ENCODE peak calls at places on chromosome 15, in four cellular contexts. A is MV-4-11, O is MCF 10A, Y is GM04504. U is an unnamed sample.

GRCh38 chr15:41462396-41462795 is 31.3 kb upstream of the ITPKA start:
- DNase-seq in Y (no peak), O (no peak), A (peak; percentile 78), U (peak; percentile 27)

GRCh38 chr15:32844118-32844711 is 126.4 kb downstream of the GREM1 start:
- DNase-seq in O (peak; percentile 50), A (peak; percentile 11), Y (no peak), U (peak; percentile 59)

GRCh38 chr15:50059883-50060282 is 59.1 kb downstream of the ATP8B4 start:
- DNase-seq in O (no peak), A (peak; percentile 55), Y (no peak), U (no peak)

GRCh38 chr15:31328999-31329639 is 2.5 kb downstream of the KLF13 start:
- DNase-seq in Y (no peak), O (peak; percentile 24), A (no peak), U (no peak)

GRCh38 chr15:94400521-94401290 is 169.3 kb downstream of the MCTP2 start:
- DNase-seq in Y (no peak), O (no peak), A (no peak), U (no peak)

GRCh38 chr15:65833501-65834220 is 35.6 kb upstream of the RAB11A start:
- DNase-seq in A (no peak), O (peak; percentile 33), Y (no peak), U (no peak)

GRCh38 chr15:50911641-50912040 is 3.2 kb downstream of the AP4E1 start:
- DNase-seq in A (peak; percentile 88), Y (no peak), O (no peak), U (peak; percentile 78)

GRCh38 chr15:91694829-91695205 is 158.7 kb upstream of the SLCO3A1 start:
- DNase-seq in A (peak; percentile 50), O (peak; percentile 78), Y (peak; percentile 17), U (peak; percentile 34)

GRCh38 chr15:47688573-47689086 is 28.7 kb upstream of the SEMA6D start:
- DNase-seq in A (peak; percentile 24), O (peak; percentile 77), Y (peak; percentile 57), U (no peak)

GRCh38 chr15:78641876-78642275 is 866 bp upstream of the CHRNB4 start:
- DNase-seq in Y (no peak), O (no peak), A (no peak), U (no peak)

GRCh38 chr15:31866248-31866647 is 164.1 kb upstream of the CHRNA7 start:
- DNase-seq in A (no peak), O (no peak), Y (no peak), U (no peak)

GRCh38 chr15:39581501-39582285 is 814 bp downstream of the THBS1 start:
- DNase-seq in Y (peak; percentile 54), A (peak; percentile 12), O (peak; percentile 76), U (no peak)

GRCh38 chr15:75229191-75230015 is 27.7 kb downstream of the C15orf39 start:
- DNase-seq in A (no peak), Y (peak; percentile 17), O (no peak), U (no peak)

GRCh38 chr15:42348083-42348482 is 11.2 kb upstream of the CAPN3 start:
- DNase-seq in Y (peak; percentile 35), A (no peak), O (no peak), U (no peak)

GRCh38 chr15:37015476-37015875 is 84.9 kb downstream of the MEIS2 start:
- DNase-seq in A (no peak), Y (no peak), O (no peak), U (no peak)

GRCh38 chr15:25883860-25884259 is 20.7 kb upstream of the ATP10A start:
- DNase-seq in Y (peak; percentile 52), A (no peak), O (no peak), U (no peak)

GRCh38 chr15:22904736-22905135 is 66.3 kb downstream of the NIPA2 start:
- DNase-seq in A (no peak), O (no peak), Y (no peak), U (no peak)

GRCh38 chr15:70281811-70282307 is 184.1 kb upstream of the TLE3 start:
- DNase-seq in Y (no peak), A (peak; percentile 39), O (peak; percentile 39), U (no peak)

U was measured in AML-193.